ENCODE peak calls at places on chromosome X, in five cellular contexts. One of them, this sample, is unnamed.

GRCh38 chrX:31384471-31384870 is 312.6 kb upstream of the FTHL17 start:
- DNase-seq in testis: no peak
- DNase-seq in sigmoid colon: no peak
- DNase-seq in IMR-90: no peak
- DNase-seq in mucosa of descending colon: no peak
- DNase-seq in this sample: no peak

GRCh38 chrX:115978068-115978467 is 192.5 kb upstream of the AGTR2 start:
- DNase-seq in testis: no peak
- DNase-seq in IMR-90: no peak
- DNase-seq in sigmoid colon: no peak
- DNase-seq in mucosa of descending colon: no peak
- DNase-seq in this sample: no peak

GRCh38 chrX:45862801-45863200 is 662.1 kb upstream of the DIPK2B start:
- DNase-seq in sigmoid colon: no peak
- DNase-seq in mucosa of descending colon: no peak
- DNase-seq in IMR-90: no peak
- DNase-seq in testis: no peak
- DNase-seq in this sample: no peak

GRCh38 chrX:53160297-53160983 is 64.6 kb downstream of the KDM5C start:
- DNase-seq in mucosa of descending colon: no peak
- DNase-seq in testis: no peak
- DNase-seq in sigmoid colon: no peak
- DNase-seq in IMR-90: no peak
- DNase-seq in this sample: peak; percentile 51

GRCh38 chrX:132532955-132533354 is 44.1 kb upstream of the MBNL3 start:
- DNase-seq in mucosa of descending colon: no peak
- DNase-seq in testis: no peak
- DNase-seq in sigmoid colon: no peak
- DNase-seq in IMR-90: peak; percentile 11
- DNase-seq in this sample: no peak

GRCh38 chrX:151505796-151506195 is 57.7 kb upstream of the PASD1 start:
- DNase-seq in IMR-90: no peak
- DNase-seq in mucosa of descending colon: no peak
- DNase-seq in testis: peak; percentile 56
- DNase-seq in sigmoid colon: no peak
- DNase-seq in this sample: peak; percentile 0

GRCh38 chrX:136055651-136056221 is 70.5 kb downstream of the SLC9A6 start:
- DNase-seq in mucosa of descending colon: no peak
- DNase-seq in sigmoid colon: peak; percentile 91
- DNase-seq in testis: peak; percentile 19
- DNase-seq in IMR-90: peak; percentile 82
- DNase-seq in this sample: no peak

GRCh38 chrX:7163146-7163677 is 15.3 kb upstream of the PUDP start:
- DNase-seq in IMR-90: no peak
- DNase-seq in mucosa of descending colon: no peak
- DNase-seq in testis: no peak
- DNase-seq in sigmoid colon: no peak
- DNase-seq in this sample: no peak

GRCh38 chrX:46770006-46770816 is 11.3 kb upstream of the SLC9A7 start:
- DNase-seq in IMR-90: peak; percentile 62
- DNase-seq in mucosa of descending colon: no peak
- DNase-seq in testis: no peak
- DNase-seq in sigmoid colon: no peak
- DNase-seq in this sample: no peak

GRCh38 chrX:51395807-51396728 is 63.4 kb downstream of the NUDT10 start:
- DNase-seq in mucosa of descending colon: no peak
- DNase-seq in sigmoid colon: peak; percentile 62
- DNase-seq in testis: peak; percentile 43
- DNase-seq in IMR-90: no peak
- DNase-seq in this sample: no peak

GRCh38 chrX:58051346-58051745 is 141.1 kb upstream of the ZXDA start:
- DNase-seq in mucosa of descending colon: no peak
- DNase-seq in testis: no peak
- DNase-seq in IMR-90: no peak
- DNase-seq in sigmoid colon: no peak
- DNase-seq in this sample: no peak

GRCh38 chrX:3748052-3748559 is 34.7 kb upstream of the PRKX start:
- DNase-seq in mucosa of descending colon: no peak
- DNase-seq in testis: no peak
- DNase-seq in IMR-90: no peak
- DNase-seq in sigmoid colon: no peak
- DNase-seq in this sample: no peak

GRCh38 chrX:134020910-134021309 is 35.5 kb upstream of the GPC3 start:
- DNase-seq in sigmoid colon: no peak
- DNase-seq in testis: no peak
- DNase-seq in IMR-90: no peak
- DNase-seq in mucosa of descending colon: no peak
- DNase-seq in this sample: no peak

GRCh38 chrX:56429581-56429980 is 133.8 kb upstream of the UBQLN2 start:
- DNase-seq in mucosa of descending colon: no peak
- DNase-seq in IMR-90: no peak
- DNase-seq in testis: no peak
- DNase-seq in sigmoid colon: no peak
- DNase-seq in this sample: no peak

GRCh38 chrX:119488749-119489148 is 20.5 kb downstream of the SLC25A5 start:
- DNase-seq in IMR-90: peak; percentile 51
- DNase-seq in sigmoid colon: peak; percentile 66
- DNase-seq in mucosa of descending colon: no peak
- DNase-seq in testis: peak; percentile 69
- DNase-seq in this sample: peak; percentile 69

GRCh38 chrX:13092455-13092941 is 48.1 kb upstream of the FAM9C start:
- DNase-seq in testis: no peak
- DNase-seq in mucosa of descending colon: peak; percentile 63
- DNase-seq in sigmoid colon: peak; percentile 69
- DNase-seq in IMR-90: no peak
- DNase-seq in this sample: peak; percentile 52

GRCh38 chrX:134530845-134531244 is 70.9 kb downstream of the HPRT1 start:
- DNase-seq in testis: no peak
- DNase-seq in IMR-90: no peak
- DNase-seq in sigmoid colon: no peak
- DNase-seq in mucosa of descending colon: no peak
- DNase-seq in this sample: no peak

GRCh38 chrX:134026732-134027311 is 41.4 kb upstream of the GPC3 start:
- DNase-seq in mucosa of descending colon: peak; percentile 23
- DNase-seq in testis: peak; percentile 46
- DNase-seq in IMR-90: peak; percentile 5
- DNase-seq in sigmoid colon: peak; percentile 64
- DNase-seq in this sample: peak; percentile 81

DNA sequence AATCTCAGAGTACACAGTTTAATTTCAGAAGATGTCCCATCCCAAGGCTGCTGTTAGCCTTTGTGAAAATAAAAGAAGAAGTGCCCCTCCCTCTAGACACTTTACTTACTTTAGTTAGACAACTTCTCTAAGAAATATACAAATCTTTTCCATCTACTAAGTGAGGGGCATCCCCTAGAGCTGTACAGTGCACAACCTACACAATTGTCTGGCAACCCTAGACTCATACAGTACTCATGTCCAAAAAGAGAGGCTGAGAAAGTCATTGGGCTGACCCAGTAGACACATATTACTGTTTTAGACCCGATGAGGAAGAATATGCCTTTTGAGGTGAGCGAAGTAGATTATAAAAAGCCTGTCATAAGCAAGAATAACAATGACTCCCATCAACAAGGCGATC is 297.6 kb downstream of the IDS start:
- DNase-seq in sigmoid colon: no peak
- DNase-seq in testis: no peak
- DNase-seq in IMR-90: no peak
- DNase-seq in mucosa of descending colon: no peak
- DNase-seq in this sample: no peak
- H3K9me3 ChIP-seq in sigmoid colon: no peaks in the 10 kb centered on the region
- H3K9me3 ChIP-seq in testis: no peaks in the 10 kb centered on the region
- H3K9me3 ChIP-seq in IMR-90: peaks cover 3% of the 10 kb centered on the region
- H3K9me3 ChIP-seq in mucosa of descending colon: no peaks in the 10 kb centered on the region
- H3K9me3 ChIP-seq in this sample: no peaks in the 10 kb centered on the region

GRCh38 chrX:37816766-37817165 is 30.6 kb downstream of the DYNLT3 start:
- DNase-seq in IMR-90: no peak
- DNase-seq in testis: no peak
- DNase-seq in mucosa of descending colon: no peak
- DNase-seq in sigmoid colon: no peak
- DNase-seq in this sample: no peak
- H3K4me1 ChIP-seq in IMR-90: no peaks in the 10 kb centered on the region
- H3K4me1 ChIP-seq in testis: no peaks in the 10 kb centered on the region
- H3K4me1 ChIP-seq in mucosa of descending colon: peaks cover 2% of the 10 kb centered on the region
- H3K4me1 ChIP-seq in sigmoid colon: no peaks in the 10 kb centered on the region
- H3K4me1 ChIP-seq in this sample: no peaks in the 10 kb centered on the region

DNA sequence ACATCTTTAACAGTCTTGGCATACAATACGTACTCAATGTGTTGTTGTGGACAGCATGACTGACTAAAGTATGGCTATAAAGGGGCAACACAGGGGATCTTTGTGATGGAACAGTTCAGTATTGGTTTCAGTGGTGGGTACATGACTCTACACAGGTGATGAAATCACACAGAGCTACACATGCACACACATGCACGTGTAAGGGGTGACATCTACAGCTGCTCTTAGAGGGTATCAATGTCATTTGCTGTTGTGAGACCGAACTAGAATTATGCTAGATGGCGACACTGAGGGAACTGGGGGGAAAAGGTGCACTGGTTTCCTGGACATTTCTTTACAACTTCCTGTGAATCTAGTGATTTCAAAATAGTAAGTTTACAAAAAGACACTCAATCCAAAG is 22.1 kb downstream of the GAB3 start:
- DNase-seq in IMR-90: no peak
- DNase-seq in sigmoid colon: no peak
- DNase-seq in mucosa of descending colon: no peak
- DNase-seq in testis: no peak
- DNase-seq in this sample: no peak
- H3K9me3 ChIP-seq in IMR-90: no peaks in the 10 kb centered on the region
- H3K9me3 ChIP-seq in sigmoid colon: no peaks in the 10 kb centered on the region
- H3K9me3 ChIP-seq in mucosa of descending colon: no peaks in the 10 kb centered on the region
- H3K9me3 ChIP-seq in testis: no peaks in the 10 kb centered on the region
- H3K9me3 ChIP-seq in this sample: no peaks in the 10 kb centered on the region

GRCh38 chrX:71542411-71542810 is 9.5 kb downstream of the OGT start:
- DNase-seq in mucosa of descending colon: no peak
- DNase-seq in IMR-90: peak; percentile 77
- DNase-seq in testis: no peak
- DNase-seq in sigmoid colon: no peak
- DNase-seq in this sample: peak; percentile 42

GRCh38 chrX:71540801-71541545 is 8.1 kb downstream of the OGT start:
- DNase-seq in testis: no peak
- DNase-seq in sigmoid colon: no peak
- DNase-seq in mucosa of descending colon: no peak
- DNase-seq in IMR-90: no peak
- DNase-seq in this sample: peak; percentile 20

GRCh38 chrX:71543316-71543715 is 10.4 kb downstream of the OGT start:
- DNase-seq in testis: no peak
- DNase-seq in mucosa of descending colon: no peak
- DNase-seq in IMR-90: peak; percentile 83
- DNase-seq in sigmoid colon: no peak
- DNase-seq in this sample: peak; percentile 13

GRCh38 chrX:71541546-71542022 is 8.7 kb downstream of the OGT start:
- DNase-seq in IMR-90: peak; percentile 75
- DNase-seq in testis: no peak
- DNase-seq in mucosa of descending colon: no peak
- DNase-seq in sigmoid colon: no peak
- DNase-seq in this sample: no peak

DNA sequence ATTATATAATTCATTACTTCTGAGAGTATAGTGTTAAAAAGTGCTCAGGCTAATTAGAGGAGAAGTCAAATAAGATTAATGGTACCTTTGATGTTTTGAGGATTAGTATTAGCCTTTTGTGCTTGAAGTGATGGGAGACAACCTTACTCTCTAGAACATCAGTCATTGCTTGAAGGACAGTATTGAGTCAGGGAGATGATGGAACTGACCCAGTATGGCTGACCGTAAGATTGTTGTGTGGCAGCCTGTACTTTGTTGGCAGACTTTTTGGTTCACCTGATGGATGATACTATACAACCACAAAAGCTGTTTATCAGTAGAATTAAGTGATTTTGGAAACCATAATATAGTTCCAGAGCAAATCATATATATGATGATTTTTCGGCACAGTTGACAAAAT is 9.9 kb downstream of the OGT start:
- DNase-seq in testis: no peak
- DNase-seq in mucosa of descending colon: no peak
- DNase-seq in IMR-90: no peak
- DNase-seq in sigmoid colon: no peak
- DNase-seq in this sample: no peak
- H3K4me1 ChIP-seq in testis: no peaks in the 10 kb centered on the region
- H3K4me1 ChIP-seq in mucosa of descending colon: peaks cover 5% of the 10 kb centered on the region
- H3K4me1 ChIP-seq in IMR-90: no peaks in the 10 kb centered on the region
- H3K4me1 ChIP-seq in sigmoid colon: peaks cover 2% of the 10 kb centered on the region
- H3K4me1 ChIP-seq in this sample: peaks cover 12% of the 10 kb centered on the region

GRCh38 chrX:129782015-129782495 is 2.3 kb downstream of the SASH3 start:
- DNase-seq in testis: no peak
- DNase-seq in IMR-90: no peak
- DNase-seq in mucosa of descending colon: no peak
- DNase-seq in sigmoid colon: no peak
- DNase-seq in this sample: no peak

GRCh38 chrX:129779086-129779672 is 570 bp upstream of the SASH3 start:
- DNase-seq in sigmoid colon: no peak
- DNase-seq in IMR-90: no peak
- DNase-seq in mucosa of descending colon: no peak
- DNase-seq in testis: no peak
- DNase-seq in this sample: no peak

GRCh38 chrX:129780441-129781105 is 824 bp downstream of the SASH3 start:
- DNase-seq in IMR-90: no peak
- DNase-seq in testis: no peak
- DNase-seq in sigmoid colon: no peak
- DNase-seq in mucosa of descending colon: no peak
- DNase-seq in this sample: no peak

GRCh38 chrX:129781134-129782014 is 1.6 kb downstream of the SASH3 start:
- DNase-seq in mucosa of descending colon: peak; percentile 56
- DNase-seq in sigmoid colon: no peak
- DNase-seq in IMR-90: no peak
- DNase-seq in testis: peak; percentile 19
- DNase-seq in this sample: peak; percentile 49

DNA sequence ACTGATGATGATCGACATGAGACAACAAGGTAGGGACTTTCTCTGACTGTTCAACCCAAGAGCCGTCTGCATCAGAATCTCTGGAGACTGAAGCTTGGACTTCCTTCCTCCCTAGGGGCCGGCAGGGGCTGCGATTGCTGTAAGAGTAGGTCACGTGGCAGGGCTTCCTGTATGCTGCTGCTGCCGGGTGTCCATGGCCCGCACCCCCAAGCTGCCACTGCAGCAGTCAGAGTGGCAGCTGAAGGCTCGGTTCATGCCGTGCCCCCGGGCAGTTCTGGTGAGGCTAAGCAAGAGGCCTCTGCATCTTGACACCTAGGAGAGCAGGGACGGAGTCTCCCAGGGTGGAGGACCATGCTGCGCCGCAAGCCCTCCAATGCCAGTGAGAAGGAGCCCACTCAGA is at the start of gene SASH3:
- DNase-seq in IMR-90: no peak
- DNase-seq in sigmoid colon: peak; percentile 78
- DNase-seq in mucosa of descending colon: peak; percentile 55
- DNase-seq in testis: peak; percentile 17
- DNase-seq in this sample: peak; percentile 48
- H3K9me3 ChIP-seq in IMR-90: peaks cover 3% of the 10 kb centered on the region
- H3K9me3 ChIP-seq in sigmoid colon: no peaks in the 10 kb centered on the region
- H3K9me3 ChIP-seq in mucosa of descending colon: no peaks in the 10 kb centered on the region
- H3K9me3 ChIP-seq in testis: no peaks in the 10 kb centered on the region
- H3K9me3 ChIP-seq in this sample: no peaks in the 10 kb centered on the region

DNA sequence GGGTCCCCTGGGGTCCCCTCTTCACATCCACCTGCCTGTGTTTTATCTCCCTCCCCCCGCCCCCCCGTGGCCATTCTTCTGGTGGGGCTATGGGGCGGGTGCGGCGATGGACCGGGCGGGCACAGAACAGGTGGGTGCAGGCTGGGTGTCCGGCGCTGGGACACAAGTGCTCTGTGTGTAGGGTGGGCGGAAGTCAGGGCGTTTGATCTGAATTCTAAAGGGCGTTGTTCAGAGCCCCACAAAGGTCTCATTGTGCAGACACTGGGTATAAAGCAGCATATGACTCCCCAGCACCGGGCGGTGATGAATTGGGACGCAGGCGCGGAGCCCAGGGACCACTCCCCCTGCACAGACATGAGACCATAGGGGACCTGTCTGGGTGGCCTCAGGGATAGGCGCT is at the start of gene GJB1:
- DNase-seq in testis: peak; percentile 44
- DNase-seq in mucosa of descending colon: no peak
- DNase-seq in sigmoid colon: no peak
- DNase-seq in IMR-90: no peak
- DNase-seq in this sample: no peak
- H3K4me1 ChIP-seq in testis: no peaks in the 10 kb centered on the region
- H3K4me1 ChIP-seq in mucosa of descending colon: no peaks in the 10 kb centered on the region
- H3K4me1 ChIP-seq in sigmoid colon: no peaks in the 10 kb centered on the region
- H3K4me1 ChIP-seq in IMR-90: no peaks in the 10 kb centered on the region
- H3K4me1 ChIP-seq in this sample: no peaks in the 10 kb centered on the region

This sample was measured in small intestine.